ENCODE peak calls at places on chromosomes 2 and 18, in five cellular contexts. D is ovary, P is Peyer's patch, H is trophoblast cell, Z is HCT116. F is an unnamed sample.
A peak's percentile ranks its signal among the peaks of the same experiment; 100 is the strongest.

GRCh38 chr2:60957643-60958042 is 59.9 kb upstream of the PEX13 start:
- DNase-seq in D (no peak), P (no peak), H (no peak), Z (no peak), F (no peak)

GRCh38 chr2:199862779-199863178 is 11.8 kb upstream of the FTCDNL1 start:
- DNase-seq in D (no peak), P (no peak), H (peak; percentile 43), Z (no peak), F (no peak)

GRCh38 chr18:43283299-43283698 is 6.0 kb upstream of the SYT4 start:
- DNase-seq in D (no peak), P (no peak), H (no peak), Z (no peak), F (no peak)

GRCh38 chr18:59929621-59930295 is 30.0 kb downstream of the PMAIP1 start:
- DNase-seq in D (no peak), P (no peak), H (no peak), Z (no peak), F (no peak)

GRCh38 chr2:223383315-223383714 is 218.8 kb downstream of the SCG2 start:
- DNase-seq in D (no peak), P (no peak), H (no peak), Z (no peak), F (no peak)

GRCh38 chr2:25324905-25325592 is 16.7 kb downstream of the DNMT3A start:
- DNase-seq in D (peak; percentile 86), P (no peak), H (no peak), Z (no peak), F (no peak)

GRCh38 chr18:34710430-34711386 is 610 bp downstream of the DTNA start:
- DNase-seq in D (peak; percentile 39), P (no peak), H (no peak), Z (no peak), F (no peak)

GRCh38 chr18:79343567-79344207 is 52.0 kb upstream of the NFATC1 start:
- DNase-seq in D (no peak), P (no peak), H (no peak), Z (no peak), F (no peak)

GRCh38 chr2:241489733-241490443 is 18.5 kb downstream of the STK25 start:
- DNase-seq in D (no peak), P (peak; percentile 81), H (no peak), Z (no peak), F (no peak)

GRCh38 chr2:127995725-127996124 is 32.1 kb downstream of the SAP130 start:
- DNase-seq in D (no peak), P (no peak), H (no peak), Z (no peak), F (no peak)
- H3K36me3 ChIP-seq in D (no peaks in the 10 kb centered on the region), P (no peaks in the 10 kb centered on the region), H (peaks cover 36% of the 10 kb centered on the region), Z (peaks cover 16% of the 10 kb centered on the region), F (peaks cover 13% of the 10 kb centered on the region)

GRCh38 chr2:215399067-215399716 is 36.7 kb downstream of the FN1 start:
- DNase-seq in D (no peak), P (no peak), H (no peak), Z (no peak), F (no peak)
- H3K36me3 ChIP-seq in D (no peaks in the 10 kb centered on the region), P (no peaks in the 10 kb centered on the region), H (peaks cover 26% of the 10 kb centered on the region), Z (no peaks in the 10 kb centered on the region), F (peaks cover 74% of the 10 kb centered on the region)

GRCh38 chr2:135965756-135966155 is 19.7 kb downstream of the DARS1 start:
- DNase-seq in D (no peak), P (no peak), H (no peak), Z (no peak), F (no peak)
- H3K36me3 ChIP-seq in D (no peaks in the 10 kb centered on the region), P (no peaks in the 10 kb centered on the region), H (no peaks in the 10 kb centered on the region), Z (peaks cover 4% of the 10 kb centered on the region), F (no peaks in the 10 kb centered on the region)

GRCh38 chr18:13067966-13068365 is 76.8 kb downstream of the CEP192 start:
- DNase-seq in D (no peak), P (no peak), H (peak; percentile 47), Z (no peak), F (no peak)

GRCh38 chr18:13067124-13067523 is 76.0 kb downstream of the CEP192 start:
- DNase-seq in D (no peak), P (no peak), H (no peak), Z (no peak), F (no peak)

GRCh38 chr18:13070460-13070859 is 79.3 kb downstream of the CEP192 start:
- DNase-seq in D (no peak), P (no peak), H (no peak), Z (no peak), F (no peak)
- H3K36me3 ChIP-seq in D (no peaks in the 10 kb centered on the region), P (peaks cover 3% of the 10 kb centered on the region), H (peaks cover 17% of the 10 kb centered on the region), Z (peaks cover 67% of the 10 kb centered on the region), F (peaks cover 12% of the 10 kb centered on the region)

GRCh38 chr2:238039151-238039550 is 21.6 kb upstream of the SCLY start:
- DNase-seq in D (no peak), P (no peak), H (no peak), Z (no peak), F (no peak)
- H3K36me3 ChIP-seq in D (no peaks in the 10 kb centered on the region), P (no peaks in the 10 kb centered on the region), H (peaks cover 47% of the 10 kb centered on the region), Z (no peaks in the 10 kb centered on the region), F (no peaks in the 10 kb centered on the region)

GRCh38 chr2:67686254-67686653 is 289.1 kb downstream of the ETAA1 start:
- DNase-seq in D (no peak), P (no peak), H (no peak), Z (no peak), F (no peak)
- H3K36me3 ChIP-seq in D (no peaks in the 10 kb centered on the region), P (no peaks in the 10 kb centered on the region), H (no peaks in the 10 kb centered on the region), Z (no peaks in the 10 kb centered on the region), F (no peaks in the 10 kb centered on the region)

GRCh38 chr2:105821428-105822125 is 76.9 kb downstream of the NCK2 start:
- DNase-seq in D (no peak), P (no peak), H (no peak), Z (no peak), F (no peak)
- H3K36me3 ChIP-seq in D (no peaks in the 10 kb centered on the region), P (no peaks in the 10 kb centered on the region), H (peaks cover 2% of the 10 kb centered on the region), Z (no peaks in the 10 kb centered on the region), F (no peaks in the 10 kb centered on the region)

GRCh38 chr2:231174211-231174651 is 24.2 kb upstream of the ARMC9 start:
- DNase-seq in D (no peak), P (no peak), H (no peak), Z (no peak), F (no peak)
- H3K36me3 ChIP-seq in D (no peaks in the 10 kb centered on the region), P (no peaks in the 10 kb centered on the region), H (peaks cover 17% of the 10 kb centered on the region), Z (peaks cover 33% of the 10 kb centered on the region), F (peaks cover 29% of the 10 kb centered on the region)

F was measured in right lobe of liver.